ENCODE peak calls at places on chromosomes 16 and 17, in six cellular contexts. V is MM.1S, I is adrenal gland, G is AG04450, J is fibroblast of pulmonary artery, E is fibroblast of villous mesenchyme. T is an unnamed sample.
A peak's percentile ranks its signal among the peaks of the same experiment; 100 is the strongest.

GRCh38 chr17:12545877-12546513 is 119.7 kb upstream of the MYOCD start:
- DNase-seq in J (peak; percentile 65), I (peak; percentile 15), E (peak; percentile 65), G (no peak), V (peak; percentile 8), T (peak; percentile 28)

GRCh38 chr17:75493476-75494129 is 21.7 kb downstream of the CASKIN2 start:
- DNase-seq in E (no peak), J (no peak), I (no peak), V (no peak), G (no peak), T (no peak)

GRCh38 chr17:82292251-82293154 is 19.0 kb upstream of the CSNK1D start:
- DNase-seq in V (peak; percentile 99), G (peak; percentile 95), I (peak; percentile 94), J (peak; percentile 99), E (peak; percentile 99), T (peak; percentile 96)

GRCh38 chr17:17403899-17404576 is 72.8 kb upstream of the MED9 start:
- DNase-seq in V (no peak), G (no peak), E (no peak), J (no peak), I (no peak), T (no peak)

GRCh38 chr16:68486671-68487495 is 38.6 kb upstream of the SMPD3 start:
- DNase-seq in G (no peak), E (no peak), V (peak; percentile 35), I (no peak), J (no peak), T (no peak)

GRCh38 chr16:4169415-4169814 is 53.2 kb upstream of the ADCY9 start:
- DNase-seq in V (no peak), G (no peak), E (no peak), J (no peak), I (no peak), T (no peak)

GRCh38 chr17:41785091-41785875 is 1.2 kb downstream of the JUP start:
- DNase-seq in J (peak; percentile 64), V (no peak), G (no peak), E (peak; percentile 65), I (no peak), T (no peak)

GRCh38 chr16:17261197-17261858 is 209.4 kb downstream of the XYLT1 start:
- DNase-seq in V (peak; percentile 74), E (no peak), I (no peak), J (no peak), G (no peak), T (no peak)

GRCh38 chr16:17133851-17134250 is 336.9 kb downstream of the XYLT1 start:
- DNase-seq in I (no peak), V (no peak), E (no peak), J (no peak), G (no peak), T (no peak)

GRCh38 chr17:41520821-41521521 is 2.3 kb upstream of the KRT15 start:
- DNase-seq in I (no peak), E (no peak), J (no peak), G (no peak), V (no peak), T (no peak)

GRCh38 chr16:89505204-89506112 is 2.7 kb upstream of the SPG7 start:
- DNase-seq in I (peak; percentile 89), G (peak; percentile 77), E (peak; percentile 97), V (no peak), J (peak; percentile 96), T (no peak)

GRCh38 chr17:27473748-27474609 is 17.7 kb downstream of the KSR1 start:
- DNase-seq in I (no peak), V (peak; percentile 57), E (peak; percentile 53), G (no peak), J (peak; percentile 53), T (no peak)

GRCh38 chr17:44967907-44968224 is 237 bp downstream of the C1QL1 start:
- DNase-seq in V (no peak), J (no peak), I (no peak), G (no peak), E (no peak), T (no peak)

GRCh38 chr17:14515015-14515414 is 214.1 kb downstream of the HS3ST3B1 start:
- DNase-seq in I (no peak), J (no peak), E (peak; percentile 8), G (no peak), V (no peak), T (no peak)

GRCh38 chr17:15181816-15182215 is 83.3 kb downstream of the PMP22 start:
- DNase-seq in I (no peak), G (no peak), E (no peak), J (no peak), V (no peak), T (no peak)

GRCh38 chr17:77834170-77835115 is 124.1 kb upstream of the TNRC6C start:
- DNase-seq in I (peak; percentile 72), V (peak; percentile 58), E (peak; percentile 74), J (peak; percentile 88), G (peak; percentile 33), T (peak; percentile 74)

GRCh38 chr17:17672453-17673368 is 8.5 kb upstream of the RAI1 start:
- DNase-seq in J (no peak), I (no peak), E (no peak), G (no peak), V (no peak), T (no peak)

GRCh38 chr17:35498429-35499178 is 38.9 kb downstream of the SLFN12L start:
- DNase-seq in I (no peak), G (no peak), V (no peak), E (no peak), J (no peak), T (no peak)

GRCh38 chr16:3761375-3762079 is 44.2 kb upstream of the TRAP1 start:
- DNase-seq in I (no peak), E (no peak), J (no peak), V (no peak), G (no peak), T (no peak)

GRCh38 chr16:87351320-87351698 is 32.3 kb downstream of the FBXO31 start:
- DNase-seq in G (no peak), J (no peak), E (peak; percentile 86), V (no peak), I (no peak), T (no peak)

GRCh38 chr17:39668141-39668924 is at the start of gene PNMT:
- DNase-seq in E (peak; percentile 59), V (peak; percentile 70), J (peak; percentile 61), I (peak; percentile 71), G (no peak), T (peak; percentile 6)

GRCh38 chr16:30040221-30040620 is 9.2 kb upstream of the TLCD3B start:
- DNase-seq in E (no peak), J (no peak), V (no peak), G (no peak), I (no peak), T (no peak)

GRCh38 chr17:64240261-64240740 is 22.8 kb downstream of the TEX2 start:
- DNase-seq in I (no peak), J (peak; percentile 29), V (no peak), G (no peak), E (no peak), T (no peak)

GRCh38 chr17:81292450-81292849 is 2.7 kb downstream of the SLC38A10 start:
- DNase-seq in G (no peak), E (no peak), J (no peak), I (no peak), V (no peak), T (no peak)

GRCh38 chr17:81290230-81290629 is 4.9 kb downstream of the SLC38A10 start:
- DNase-seq in V (no peak), J (no peak), E (no peak), I (no peak), G (no peak), T (no peak)

GRCh38 chr17:81294512-81295030 is 536 bp downstream of the SLC38A10 start:
- DNase-seq in J (peak; percentile 12), E (peak; percentile 27), I (no peak), G (no peak), V (no peak), T (no peak)

GRCh38 chr17:81289627-81290026 is 5.5 kb downstream of the SLC38A10 start:
- DNase-seq in I (no peak), J (no peak), G (no peak), E (no peak), V (no peak), T (no peak)

GRCh38 chr17:81291662-81292061 is 3.4 kb downstream of the SLC38A10 start:
- DNase-seq in E (peak; percentile 64), V (peak; percentile 32), J (peak; percentile 59), G (no peak), I (peak; percentile 75), T (no peak)
- TF ChIP-seq CTCF in E (peak; percentile 77), V (peak; percentile 40), J (peak; percentile 67), G (peak; percentile 59), I (peak; percentile 68), T (peak; percentile 75)

DNA sequence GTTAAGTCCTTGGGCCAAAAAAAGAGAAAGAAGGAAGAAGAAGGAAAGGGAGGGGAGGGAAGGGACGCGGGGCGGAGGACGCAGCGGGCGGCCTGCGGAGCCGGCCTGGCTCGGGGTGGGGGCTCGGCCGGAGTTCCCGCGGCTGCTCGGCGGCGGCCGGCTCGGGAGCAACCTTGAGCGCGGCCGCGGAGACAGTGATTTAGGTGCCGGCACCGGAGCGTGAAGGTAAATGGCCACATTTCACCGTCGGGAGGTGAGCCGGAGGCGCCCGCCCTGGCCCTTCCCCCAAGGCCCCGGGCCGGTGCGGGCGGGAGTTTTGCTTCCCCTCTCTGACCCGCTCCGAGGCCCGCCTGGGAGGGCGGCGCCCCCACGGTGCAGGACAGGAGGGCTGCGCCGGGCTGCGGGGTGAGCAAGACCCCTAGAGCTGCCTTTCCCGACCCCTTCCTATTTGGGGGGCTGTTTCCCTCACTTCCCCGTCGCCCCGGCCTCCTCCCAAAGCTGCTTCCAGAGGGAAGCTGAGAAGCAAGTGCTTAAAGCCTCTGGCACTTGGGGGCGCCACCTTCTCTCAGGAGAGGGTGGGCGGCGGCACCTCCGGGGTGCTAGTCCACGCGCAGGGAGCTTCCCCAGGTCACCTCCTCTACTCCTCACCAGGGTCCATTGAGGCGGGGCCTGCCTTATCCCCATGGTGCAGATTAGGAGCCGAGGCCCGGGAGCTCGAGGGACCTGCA is 56.5 kb downstream of the MRM1 start:
- DNase-seq in V (no peak), E (peak; percentile 8), J (peak; percentile 10), I (no peak), G (no peak), T (no peak)
- TF ChIP-seq CTCF in V (no peak), E (peak; percentile 28), J (peak; percentile 32), I (no peak), G (peak; percentile 8), T (peak; percentile 27)

GRCh38 chr16:57517397-57518367 is 18.7 kb downstream of the CCDC102A start:
- DNase-seq in V (no peak), E (no peak), J (no peak), G (no peak), I (no peak), T (no peak)

GRCh38 chr16:57518922-57519321 is 17.4 kb downstream of the CCDC102A start:
- DNase-seq in I (no peak), G (no peak), V (no peak), E (no peak), J (no peak), T (no peak)

GRCh38 chr16:57519796-57520360 is 16.5 kb downstream of the CCDC102A start:
- DNase-seq in J (peak; percentile 75), V (peak; percentile 51), I (peak; percentile 77), G (no peak), E (peak; percentile 66), T (peak; percentile 45)

GRCh38 chr16:57516773-57517172 is 19.6 kb downstream of the CCDC102A start:
- DNase-seq in I (no peak), E (no peak), J (no peak), V (no peak), G (no peak), T (no peak)

GRCh38 chr16:57518520-57518919 is 17.9 kb downstream of the CCDC102A start:
- DNase-seq in G (no peak), J (no peak), E (no peak), V (no peak), I (no peak), T (no peak)
- TF ChIP-seq CTCF in G (no peak), J (no peak), E (no peak), V (no peak), I (no peak), T (no peak)

GRCh38 chr16:22188595-22189442 is 17.3 kb upstream of the EEF2K start:
- DNase-seq in V (peak; percentile 84), E (peak; percentile 90), G (peak; percentile 86), I (peak; percentile 58), J (peak; percentile 96), T (peak; percentile 90)
- TF ChIP-seq CTCF in V (peak; percentile 92), E (peak; percentile 89), G (peak; percentile 93), I (peak; percentile 83), J (peak; percentile 91), T (peak; percentile 90)